ENCODE peak calls at places on chromosomes 3 and 15, in four cellular contexts. A is SK-N-SH, X is GM12878, Z is WTC11. O is an unnamed sample.

GRCh38 chr3:87333393-87333892 is 57.1 kb upstream of the POU1F1 start:
- DNase-seq in Z (no peak), X (no peak), A (no peak), O (peak)

GRCh38 chr15:50377867-50378751 is 23.1 kb upstream of the GABPB1 start:
- DNase-seq in Z (no peak), X (peak), A (no peak), O (no peak)

GRCh38 chr3:143280984-143281383 is 161.4 kb downstream of the CHST2 start:
- DNase-seq in Z (no peak), A (no peak), X (no peak), O (no peak)

GRCh38 chr15:74857082-74857655 is 14.2 kb upstream of the ULK3 start:
- DNase-seq in Z (no peak), X (peak), A (peak), O (no peak)

GRCh38 chr3:114669614-114670013 is 375.8 kb downstream of the TIGIT start:
- DNase-seq in A (no peak), X (no peak), Z (no peak), O (no peak)

GRCh38 chr3:147937891-147938290 is 528.7 kb downstream of the ZIC1 start:
- DNase-seq in A (no peak), Z (no peak), X (no peak), O (no peak)

GRCh38 chr3:127954642-127955041 is 39.6 kb downstream of the KBTBD12 start:
- DNase-seq in A (no peak), Z (no peak), X (no peak), O (no peak)

GRCh38 chr3:184532940-184533732 is 28.4 kb upstream of the EPHB3 start:
- DNase-seq in A (no peak), Z (no peak), X (no peak), O (no peak)

GRCh38 chr3:5181479-5182141 is 5.9 kb upstream of the EDEM1 start:
- DNase-seq in A (no peak), X (no peak), Z (no peak), O (no peak)

GRCh38 chr3:31446411-31446810 is 86.3 kb upstream of the STT3B start:
- DNase-seq in X (no peak), Z (no peak), A (no peak), O (no peak)

GRCh38 chr3:46460051-46460450 is 4.7 kb downstream of the LTF start:
- DNase-seq in X (no peak), A (no peak), Z (no peak), O (no peak)

GRCh38 chr15:72063186-72063585 is 54.8 kb downstream of the MYO9A start:
- DNase-seq in Z (no peak), X (no peak), A (no peak), O (no peak)

GRCh38 chr3:194984026-194984425 is 286.9 kb downstream of the XXYLT1 start:
- DNase-seq in X (no peak), Z (no peak), A (no peak), O (no peak)

GRCh38 chr3:182803006-182803405 is 9.7 kb downstream of the ATP11B start:
- DNase-seq in A (no peak), X (no peak), Z (no peak), O (no peak)

GRCh38 chr3:32453346-32453745 is 49.3 kb downstream of the CMTM6 start:
- DNase-seq in A (no peak), Z (no peak), X (no peak), O (no peak)

GRCh38 chr15:65856821-65857455 is 12.4 kb upstream of the RAB11A start:
- DNase-seq in X (no peak), Z (peak), A (peak), O (peak)

GRCh38 chr15:41423979-41424659 is 7.2 kb downstream of the RTF1 start:
- DNase-seq in Z (no peak), A (no peak), X (peak), O (no peak)

GRCh38 chr15:81275711-81276417 is 48.1 kb downstream of the STARD5 start:
- DNase-seq in X (no peak), Z (no peak), A (no peak), O (no peak)

GRCh38 chr15:80507131-80507530 is 102.9 kb downstream of the ARNT2 start:
- DNase-seq in X (no peak), A (no peak), Z (no peak), O (no peak)

GRCh38 chr15:42080585-42081462 is 13.5 kb downstream of the PLA2G4D start:
- DNase-seq in X (no peak), Z (no peak), A (no peak), O (no peak)

GRCh38 chr3:160027541-160028195 is 39.0 kb downstream of the IL12A start:
- DNase-seq in X (peak), A (no peak), Z (no peak), O (no peak)

GRCh38 chr3:197366301-197367044 is 68.1 kb upstream of the DLG1 start:
- DNase-seq in A (peak), Z (no peak), X (no peak), O (no peak)

GRCh38 chr3:150404023-150404422 is 4.1 kb upstream of the TSC22D2 start:
- DNase-seq in A (no peak), X (no peak), Z (no peak), O (no peak)

GRCh38 chr15:88805031-88805780 is 2.0 kb downstream of the ACAN start:
- DNase-seq in Z (no peak), X (no peak), A (no peak), O (no peak)

DNA sequence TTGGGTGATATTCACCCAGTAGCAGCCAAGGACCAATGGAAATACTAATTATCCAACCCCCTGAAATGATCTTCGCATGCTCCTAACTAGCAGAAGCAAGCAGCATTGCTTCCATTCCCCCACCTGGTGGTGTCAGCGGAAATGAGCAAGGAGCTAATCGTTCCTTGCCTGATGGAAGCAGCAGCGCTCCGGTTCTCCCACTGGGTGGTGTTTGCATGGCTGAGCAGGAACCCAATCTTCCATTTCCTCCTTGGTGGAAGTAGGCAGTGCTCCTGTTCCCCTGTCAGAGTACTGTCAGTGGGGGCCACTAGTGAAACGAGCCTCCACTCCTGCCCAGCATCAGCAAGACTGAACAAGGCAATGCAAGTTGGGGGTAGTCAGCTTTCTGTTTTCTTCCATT is 311.5 kb downstream of the CACNA2D3 start:
- DNase-seq in X (no peak), A (peak), Z (peak), O (no peak)
- TF ChIP-seq CTCF in X (no peak), A (no peak), Z (peak), O (peak)

DNA sequence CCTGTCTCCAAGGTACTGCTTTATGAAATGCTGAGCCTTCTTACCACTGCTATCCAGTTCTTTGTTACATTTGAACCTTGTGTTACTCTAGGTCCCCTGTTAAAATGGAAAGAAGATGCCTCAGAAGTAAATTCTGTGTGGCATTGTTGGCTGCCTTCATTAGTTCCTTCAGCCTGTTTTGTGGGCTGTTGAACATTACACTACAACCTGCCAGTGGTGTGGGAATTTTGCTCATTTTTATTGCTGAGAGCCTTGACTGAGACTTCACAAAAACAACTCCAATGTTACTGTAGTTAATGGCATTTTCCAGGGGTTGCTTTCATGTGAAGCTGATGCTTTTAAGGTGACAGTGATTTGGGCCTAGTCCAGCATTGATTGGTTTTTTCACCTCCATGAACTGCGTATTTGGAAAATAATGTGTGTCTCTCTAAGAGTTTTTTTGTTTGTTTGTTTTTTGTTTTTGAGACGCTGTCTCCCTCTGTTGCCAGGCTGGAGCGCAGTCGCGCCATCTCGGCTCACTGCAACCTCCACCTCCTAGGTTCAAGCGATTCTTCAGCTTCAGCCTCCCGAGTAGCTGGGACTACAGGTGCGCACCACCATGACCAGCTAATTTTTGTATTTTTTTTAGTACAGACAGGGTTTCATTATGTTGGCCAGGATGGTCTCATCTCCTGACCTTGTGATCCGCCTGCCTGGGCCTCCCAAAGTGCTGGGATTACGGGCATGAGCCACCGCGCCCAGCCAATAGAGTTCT is 4.3 kb downstream of the MAPK6 start:
- DNase-seq in Z (no peak), A (no peak), X (no peak), O (no peak)
- TF ChIP-seq USF1 in Z (no peak), A (no peak), X (no peak), O (no peak)

DNA sequence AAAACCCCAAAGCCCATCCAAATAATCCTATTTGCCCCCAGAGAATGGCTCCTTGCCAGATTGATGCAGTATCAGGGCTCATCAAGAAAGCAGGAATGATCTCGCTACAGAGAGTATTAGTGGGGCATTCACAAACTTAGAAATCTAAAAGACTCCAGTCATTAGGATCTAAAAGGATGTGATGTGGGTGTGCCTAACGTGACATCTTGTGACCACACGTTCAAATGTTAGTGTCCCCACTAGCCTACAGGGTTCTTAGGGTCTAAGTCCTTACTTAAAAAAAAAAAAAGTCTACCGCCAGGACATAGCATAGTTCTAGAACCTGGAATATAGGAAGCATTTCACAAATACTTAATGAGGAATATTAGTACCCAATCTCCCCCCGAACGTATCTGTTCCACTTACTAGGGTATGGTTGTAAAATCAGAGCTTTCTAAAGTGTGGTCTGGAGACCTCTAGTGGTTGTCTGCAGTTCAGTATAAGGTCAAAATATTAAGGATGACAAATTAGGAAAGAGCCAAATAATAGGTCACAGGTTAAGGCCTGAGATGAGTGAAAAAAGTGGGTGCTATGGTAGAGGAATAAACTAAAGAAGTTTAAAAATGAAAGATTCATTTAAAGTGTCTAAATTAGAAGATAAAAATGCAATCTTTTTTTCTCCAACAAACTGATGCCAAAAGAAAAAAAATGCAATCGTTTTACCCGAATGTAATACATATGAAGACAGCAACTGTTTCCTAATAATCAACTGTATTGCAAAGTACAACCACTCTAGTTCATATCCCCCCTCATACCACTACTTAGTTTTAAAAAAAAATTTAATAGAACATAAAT is 4.2 kb upstream of the CHRM5 start:
- DNase-seq in X (no peak), Z (no peak), A (peak), O (peak)
- TF ChIP-seq CTCF in X (peak), Z (no peak), A (peak), O (peak)

DNA sequence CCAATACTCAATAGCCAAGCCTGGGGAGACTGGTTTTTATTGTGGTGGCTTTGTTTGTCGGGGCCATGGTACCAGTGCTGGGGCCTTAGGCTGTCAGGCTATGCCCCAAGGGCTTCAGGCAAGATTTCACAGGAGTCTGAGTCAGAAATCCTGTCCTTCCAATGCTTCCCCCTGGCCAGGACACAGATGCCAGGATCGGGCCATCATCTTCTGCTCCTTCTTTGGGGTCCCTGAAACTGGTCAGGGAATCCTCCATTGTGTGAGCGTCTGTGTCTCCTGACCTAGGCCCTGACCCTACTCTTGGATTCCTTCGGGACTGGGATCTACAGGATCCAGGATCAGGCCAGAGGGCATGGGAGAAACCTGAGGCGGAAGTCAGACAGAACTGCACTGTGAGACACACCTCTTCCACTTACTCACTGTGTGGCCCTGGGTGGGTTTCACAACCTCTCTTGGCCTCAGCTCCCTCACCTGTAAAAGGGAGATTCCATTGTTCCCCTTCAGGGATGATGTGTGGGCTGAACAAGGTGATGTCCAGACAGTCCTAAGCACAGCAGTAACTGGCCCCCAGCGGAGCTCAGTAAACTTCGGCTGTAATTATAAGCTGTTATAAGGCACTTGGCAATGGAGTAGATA is 292.7 kb downstream of the UACA start:
- DNase-seq in X (no peak), A (no peak), Z (no peak), O (no peak)
- TF ChIP-seq USF1 in X (no peak), A (no peak), Z (no peak), O (no peak)

DNA sequence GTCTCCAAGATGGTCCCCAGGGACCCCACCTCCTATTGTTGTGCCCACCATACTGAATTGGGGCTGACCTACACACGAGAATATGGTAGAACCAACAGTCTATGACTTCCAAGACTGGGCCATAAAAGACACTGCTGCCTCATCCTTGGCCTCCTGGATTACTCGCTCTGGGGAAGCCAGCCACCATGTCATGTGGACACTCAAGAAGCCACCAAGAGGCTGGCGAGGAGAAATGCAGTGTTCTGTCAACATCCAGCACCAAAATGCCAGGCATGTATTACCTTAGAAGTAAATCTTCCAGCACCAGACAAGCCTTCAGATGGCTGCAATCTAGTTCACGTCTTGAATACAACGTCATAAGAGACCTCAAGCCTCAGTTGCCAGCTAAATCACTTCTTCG is 17.1 kb upstream of the TPM1 start:
- DNase-seq in Z (no peak), A (no peak), X (no peak), O (no peak)
- TF ChIP-seq CTCF in Z (no peak), A (no peak), X (no peak), O (no peak)

DNA sequence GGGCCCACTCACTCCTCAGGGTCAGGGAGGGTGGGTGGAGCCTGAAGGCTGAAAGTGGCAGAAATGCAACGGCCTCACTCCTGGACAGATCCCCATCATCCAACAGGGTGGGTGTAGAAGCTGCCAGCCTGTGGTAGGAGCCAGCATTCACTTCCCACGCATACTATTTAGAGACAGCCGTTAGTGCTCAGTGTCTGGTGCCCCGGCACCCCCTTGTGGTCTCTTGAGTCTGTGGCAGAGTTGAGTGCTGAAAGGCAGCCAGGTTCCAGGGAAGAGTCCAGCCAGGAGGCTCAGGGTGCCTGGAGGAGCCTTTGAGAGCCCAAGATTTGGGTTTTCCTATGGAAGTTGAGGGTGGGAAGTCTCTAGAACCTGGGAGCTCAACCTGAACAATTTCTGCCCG is 2.1 kb upstream of the GNAT1 start:
- DNase-seq in X (no peak), Z (peak), A (peak), O (peak)
- TF ChIP-seq USF1 in X (no peak), Z (no peak), A (no peak), O (no peak)

DNA sequence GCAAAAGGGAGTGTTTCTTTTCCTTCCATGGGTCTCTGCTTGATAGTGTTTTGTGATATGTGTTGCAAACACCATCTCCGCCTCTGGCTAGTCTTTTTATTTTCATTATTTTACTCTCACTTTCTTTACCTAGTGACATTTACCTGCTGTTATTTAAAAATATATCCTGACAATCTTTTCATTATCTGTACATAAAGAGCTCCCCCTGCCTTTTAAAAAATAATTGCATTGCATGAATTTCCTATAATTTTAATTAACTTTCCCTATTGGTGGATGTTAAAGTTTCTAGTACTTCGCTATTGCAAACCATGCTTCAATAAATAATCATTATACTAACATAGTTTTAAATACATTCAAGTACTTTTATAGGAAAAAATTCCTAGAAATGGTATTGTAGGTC is 48.8 kb upstream of the GCNT3 start:
- DNase-seq in Z (no peak), A (no peak), X (no peak), O (no peak)
- TF ChIP-seq CTCF in Z (no peak), A (peak), X (no peak), O (no peak)